ENCODE peak calls at places on chromosomes 3 and 15, in seven cellular contexts. J is hippocampal formation, N is AG09319, H is nephron progenitor cell, B is T1000, Y is hypothalamus, M is activated gamma-delta T cell treated with Interleukin-2 at 50 U/mL for 16 hours. S is an unnamed sample.

GRCh38 chr3:56887402-56888025 is 85.8 kb upstream of the ARHGEF3 start:
- DNase-seq in J (no peak), N (no peak), H (no peak), B (no peak), Y (no peak), M (peak; percentile 23), S (no peak)

GRCh38 chr3:139342054-139342453 is 1.8 kb upstream of the MRPS22 start:
- DNase-seq in J (no peak), N (no peak), H (no peak), B (no peak), Y (no peak), M (no peak), S (no peak)

GRCh38 chr3:189914799-189915198 is 205.9 kb downstream of the P3H2 start:
- DNase-seq in J (no peak), N (peak; percentile 65), H (no peak), B (peak; percentile 40), Y (no peak), M (no peak), S (no peak)

GRCh38 chr15:36156855-36157521 is 422.4 kb upstream of the CDIN1 start:
- DNase-seq in J (no peak), N (no peak), H (no peak), B (no peak), Y (no peak), M (no peak), S (no peak)

GRCh38 chr3:34365766-34366165 is 567.3 kb downstream of the PDCD6IP start:
- DNase-seq in J (no peak), N (no peak), H (no peak), B (no peak), Y (no peak), M (no peak), S (no peak)

GRCh38 chr15:83886321-83886720 is 232.4 kb downstream of the ADAMTSL3 start:
- DNase-seq in J (no peak), N (no peak), H (no peak), B (no peak), Y (no peak), M (no peak), S (no peak)

GRCh38 chr3:159798951-159799350 is 189.7 kb upstream of the IL12A start:
- DNase-seq in J (no peak), N (no peak), H (no peak), B (no peak), Y (no peak), M (no peak), S (no peak)

GRCh38 chr3:170421147-170421641 is 2.5 kb downstream of the CLDN11 start:
- DNase-seq in J (peak; percentile 73), N (no peak), H (no peak), B (no peak), Y (peak; percentile 19), M (no peak), S (no peak)

GRCh38 chr3:172289583-172289982 is 158.7 kb downstream of the GHSR start:
- DNase-seq in J (no peak), N (no peak), H (no peak), B (no peak), Y (no peak), M (no peak), S (no peak)

GRCh38 chr3:170869240-170869592 is 779 bp downstream of the RPL22L1 start:
- DNase-seq in J (no peak), N (no peak), H (no peak), B (no peak), Y (no peak), M (no peak), S (no peak)

GRCh38 chr15:69524850-69525249 is 72.2 kb downstream of the RPLP1 start:
- DNase-seq in J (peak; percentile 23), N (no peak), H (no peak), B (no peak), Y (no peak), M (no peak), S (no peak)

GRCh38 chr3:156803949-156804741 is 22.0 kb upstream of the LEKR1 start:
- DNase-seq in J (no peak), N (no peak), H (no peak), B (no peak), Y (no peak), M (no peak), S (no peak)

GRCh38 chr3:188746291-188746783 is 425.4 kb upstream of the TPRG1 start:
- DNase-seq in J (no peak), N (no peak), H (no peak), B (no peak), Y (no peak), M (no peak), S (no peak)

GRCh38 chr15:58115692-58116091 is 22.5 kb upstream of the AQP9 start:
- DNase-seq in J (no peak), N (no peak), H (no peak), B (no peak), Y (no peak), M (no peak), S (no peak)

GRCh38 chr3:79618883-79619282 is 148.9 kb downstream of the ROBO1 start:
- DNase-seq in J (no peak), N (no peak), H (no peak), B (peak; percentile 10), Y (no peak), M (no peak), S (no peak)

GRCh38 chr3:128500556-128500955 is 7.6 kb upstream of the GATA2 start:
- DNase-seq in J (no peak), N (no peak), H (no peak), B (no peak), Y (no peak), M (no peak), S (no peak)

GRCh38 chr3:45653205-45653604 is 36.0 kb upstream of the SACM1L start:
- DNase-seq in J (no peak), N (no peak), H (no peak), B (no peak), Y (no peak), M (no peak), S (no peak)

GRCh38 chr3:23667536-23668429 is 138.0 kb upstream of the UBE2E1 start:
- DNase-seq in J (no peak), N (no peak), H (no peak), B (no peak), Y (no peak), M (no peak), S (no peak)

GRCh38 chr3:134795776-134796312 is 784 bp downstream of the EPHB1 start:
- DNase-seq in J (peak; percentile 46), N (no peak), H (peak; percentile 55), B (peak; percentile 20), Y (no peak), M (no peak), S (peak; percentile 40)

GRCh38 chr15:43896543-43896942 is 69.7 kb downstream of the WDR76 start:
- DNase-seq in J (no peak), N (no peak), H (no peak), B (no peak), Y (no peak), M (no peak), S (no peak)

GRCh38 chr15:29596266-29596665 is 226.0 kb downstream of the TJP1 start:
- DNase-seq in J (no peak), N (no peak), H (no peak), B (no peak), Y (no peak), M (no peak), S (no peak)

GRCh38 chr3:177196473-177197040 is 725 bp downstream of the TBL1XR1 start:
- DNase-seq in J (peak; percentile 47), N (no peak), H (peak; percentile 61), B (no peak), Y (peak; percentile 49), M (no peak), S (peak; percentile 49)

GRCh38 chr3:169390310-169390731 is 273.2 kb downstream of the MECOM start:
- DNase-seq in J (no peak), N (no peak), H (no peak), B (no peak), Y (no peak), M (no peak), S (no peak)

GRCh38 chr15:69666921-69667811 is 214.5 kb downstream of the RPLP1 start:
- DNase-seq in J (no peak), N (no peak), H (no peak), B (no peak), Y (no peak), M (no peak), S (no peak)

GRCh38 chr3:197750863-197751737 is 1.4 kb downstream of the FYTTD1 start:
- DNase-seq in J (no peak), N (no peak), H (peak; percentile 17), B (no peak), Y (no peak), M (peak; percentile 10), S (no peak)

GRCh38 chr3:167918686-167919085 is 177.0 kb downstream of the GOLIM4 start:
- DNase-seq in J (no peak), N (no peak), H (no peak), B (no peak), Y (no peak), M (no peak), S (no peak)

GRCh38 chr3:69236808-69237707 is 114.7 kb upstream of the LMOD3 start:
- DNase-seq in J (no peak), N (no peak), H (no peak), B (no peak), Y (no peak), M (no peak), S (no peak)

GRCh38 chr15:35757790-35758189 is 211.8 kb upstream of the DPH6 start:
- DNase-seq in J (no peak), N (no peak), H (no peak), B (no peak), Y (no peak), M (no peak), S (no peak)

GRCh38 chr3:25897019-25897418 is 107.1 kb downstream of the OXSM start:
- DNase-seq in J (no peak), N (no peak), H (peak; percentile 31), B (no peak), Y (no peak), M (no peak), S (no peak)

GRCh38 chr3:172040976-172041963 is 1.9 kb downstream of the FNDC3B start:
- DNase-seq in J (no peak), N (no peak), H (peak; percentile 21), B (no peak), Y (no peak), M (no peak), S (no peak)

GRCh38 chr15:77507151-77507847 is 86.6 kb downstream of the HMG20A start:
- DNase-seq in J (peak; percentile 45), N (no peak), H (no peak), B (no peak), Y (no peak), M (no peak), S (no peak)

S was measured in neuronal stem cell.